ENCODE peak calls at places on chromosome 14, in ten cellular contexts. One of them, this sample, is unnamed.

GRCh38 chr14:31605702-31606101 is 44.5 kb downstream of the NUBPL start:
- DNase-seq in tibial nerve: no peak
- DNase-seq in astrocyte: no peak
- DNase-seq in right lobe of liver: no peak
- DNase-seq in IMR-90: no peak
- DNase-seq in RWPE1: no peak
- DNase-seq in lung: no peak
- DNase-seq in endothelial cell of umbilical vein: no peak
- DNase-seq in transverse colon: no peak
- DNase-seq in left ventricle myocardium inferior: no peak
- DNase-seq in this sample: no peak

GRCh38 chr14:103676881-103677675 is 38.2 kb downstream of the XRCC3 start:
- DNase-seq in tibial nerve: no peak
- DNase-seq in astrocyte: no peak
- DNase-seq in right lobe of liver: no peak
- DNase-seq in IMR-90: no peak
- DNase-seq in RWPE1: no peak
- DNase-seq in lung: no peak
- DNase-seq in endothelial cell of umbilical vein: no peak
- DNase-seq in transverse colon: no peak
- DNase-seq in left ventricle myocardium inferior: no peak
- DNase-seq in this sample: no peak

GRCh38 chr14:67510836-67511235 is 22.3 kb upstream of the PLEKHH1 start:
- DNase-seq in tibial nerve: no peak
- DNase-seq in astrocyte: no peak
- DNase-seq in right lobe of liver: no peak
- DNase-seq in IMR-90: no peak
- DNase-seq in RWPE1: no peak
- DNase-seq in lung: no peak
- DNase-seq in endothelial cell of umbilical vein: no peak
- DNase-seq in transverse colon: no peak
- DNase-seq in left ventricle myocardium inferior: no peak
- DNase-seq in this sample: no peak

GRCh38 chr14:56996721-56997399 is 186.6 kb upstream of the OTX2 start:
- DNase-seq in tibial nerve: no peak
- DNase-seq in astrocyte: no peak
- DNase-seq in right lobe of liver: no peak
- DNase-seq in IMR-90: no peak
- DNase-seq in RWPE1: peak
- DNase-seq in lung: no peak
- DNase-seq in endothelial cell of umbilical vein: no peak
- DNase-seq in transverse colon: no peak
- DNase-seq in left ventricle myocardium inferior: no peak
- DNase-seq in this sample: no peak

GRCh38 chr14:53153702-53154112 is 584 bp upstream of the DDHD1 start:
- DNase-seq in tibial nerve: no peak
- DNase-seq in astrocyte: no peak
- DNase-seq in right lobe of liver: no peak
- DNase-seq in IMR-90: no peak
- DNase-seq in RWPE1: no peak
- DNase-seq in lung: no peak
- DNase-seq in endothelial cell of umbilical vein: no peak
- DNase-seq in transverse colon: no peak
- DNase-seq in left ventricle myocardium inferior: no peak
- DNase-seq in this sample: no peak

GRCh38 chr14:70045715-70046535 is 142.8 kb downstream of the SLC8A3 start:
- DNase-seq in tibial nerve: no peak
- DNase-seq in astrocyte: peak
- DNase-seq in right lobe of liver: peak
- DNase-seq in IMR-90: peak
- DNase-seq in RWPE1: peak
- DNase-seq in lung: peak
- DNase-seq in endothelial cell of umbilical vein: peak
- DNase-seq in transverse colon: peak
- DNase-seq in left ventricle myocardium inferior: peak
- DNase-seq in this sample: peak

GRCh38 chr14:38420045-38420444 is 164.2 kb upstream of the CLEC14A start:
- DNase-seq in tibial nerve: no peak
- DNase-seq in astrocyte: peak
- DNase-seq in right lobe of liver: no peak
- DNase-seq in IMR-90: peak
- DNase-seq in RWPE1: no peak
- DNase-seq in lung: no peak
- DNase-seq in endothelial cell of umbilical vein: no peak
- DNase-seq in transverse colon: no peak
- DNase-seq in left ventricle myocardium inferior: no peak
- DNase-seq in this sample: no peak

GRCh38 chr14:73743431-73743931 is 29.3 kb upstream of the PNMA1 start:
- DNase-seq in tibial nerve: no peak
- DNase-seq in astrocyte: no peak
- DNase-seq in right lobe of liver: peak
- DNase-seq in IMR-90: no peak
- DNase-seq in RWPE1: no peak
- DNase-seq in lung: peak
- DNase-seq in endothelial cell of umbilical vein: peak
- DNase-seq in transverse colon: peak
- DNase-seq in left ventricle myocardium inferior: peak
- DNase-seq in this sample: no peak

GRCh38 chr14:88258026-88258425 is 65.0 kb downstream of the KCNK10 start:
- DNase-seq in tibial nerve: no peak
- DNase-seq in astrocyte: no peak
- DNase-seq in right lobe of liver: no peak
- DNase-seq in IMR-90: no peak
- DNase-seq in RWPE1: no peak
- DNase-seq in lung: no peak
- DNase-seq in endothelial cell of umbilical vein: no peak
- DNase-seq in transverse colon: no peak
- DNase-seq in left ventricle myocardium inferior: no peak
- DNase-seq in this sample: no peak

GRCh38 chr14:75543258-75543657 is 21.0 kb downstream of the BATF start:
- DNase-seq in tibial nerve: no peak
- DNase-seq in astrocyte: no peak
- DNase-seq in right lobe of liver: no peak
- DNase-seq in IMR-90: no peak
- DNase-seq in RWPE1: no peak
- DNase-seq in lung: no peak
- DNase-seq in endothelial cell of umbilical vein: no peak
- DNase-seq in transverse colon: no peak
- DNase-seq in left ventricle myocardium inferior: no peak
- DNase-seq in this sample: no peak

GRCh38 chr14:68862954-68863594 is 70.2 kb upstream of the ZFP36L1 start:
- DNase-seq in tibial nerve: peak
- DNase-seq in astrocyte: peak
- DNase-seq in right lobe of liver: peak
- DNase-seq in IMR-90: peak
- DNase-seq in RWPE1: peak
- DNase-seq in lung: peak
- DNase-seq in endothelial cell of umbilical vein: peak
- DNase-seq in transverse colon: peak
- DNase-seq in left ventricle myocardium inferior: peak
- DNase-seq in this sample: peak

GRCh38 chr14:91390165-91390778 is 27.3 kb downstream of the CCDC88C start:
- DNase-seq in tibial nerve: no peak
- DNase-seq in astrocyte: no peak
- DNase-seq in right lobe of liver: no peak
- DNase-seq in IMR-90: no peak
- DNase-seq in RWPE1: no peak
- DNase-seq in lung: no peak
- DNase-seq in endothelial cell of umbilical vein: no peak
- DNase-seq in transverse colon: no peak
- DNase-seq in left ventricle myocardium inferior: no peak
- DNase-seq in this sample: no peak
- TF ChIP-seq CTCF in tibial nerve: no peak
- TF ChIP-seq CTCF in astrocyte: no peak
- TF ChIP-seq CTCF in right lobe of liver: no peak
- TF ChIP-seq CTCF in IMR-90: no peak
- TF ChIP-seq CTCF in RWPE1: no peak
- TF ChIP-seq CTCF in lung: no peak
- TF ChIP-seq CTCF in endothelial cell of umbilical vein: no peak
- TF ChIP-seq CTCF in transverse colon: no peak
- TF ChIP-seq CTCF in left ventricle myocardium inferior: no peak
- TF ChIP-seq CTCF in this sample: no peak

DNA sequence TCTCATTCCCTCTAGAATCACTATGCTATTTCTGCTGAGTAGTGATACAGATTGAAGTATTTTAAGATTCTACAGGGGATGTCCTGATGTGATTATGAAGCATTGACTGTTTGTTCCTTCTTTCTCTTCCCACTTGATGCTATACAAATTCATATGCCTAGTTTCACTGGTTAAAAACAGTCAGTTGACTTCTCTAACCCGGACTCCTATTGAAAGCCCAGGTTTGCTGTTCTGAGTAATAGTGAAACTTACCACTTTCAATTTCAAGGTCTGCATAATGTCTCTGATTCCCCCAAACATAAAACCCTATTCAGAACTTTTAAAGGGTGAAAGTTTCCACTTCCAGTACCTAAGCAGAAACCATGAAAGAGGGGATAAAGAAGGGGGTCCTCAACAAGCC is 117.7 kb upstream of the RPL10L start:
- DNase-seq in tibial nerve: no peak
- DNase-seq in astrocyte: no peak
- DNase-seq in right lobe of liver: no peak
- DNase-seq in IMR-90: no peak
- DNase-seq in RWPE1: no peak
- DNase-seq in lung: no peak
- DNase-seq in endothelial cell of umbilical vein: no peak
- DNase-seq in transverse colon: no peak
- DNase-seq in left ventricle myocardium inferior: no peak
- DNase-seq in this sample: no peak
- H3K27ac ChIP-seq in tibial nerve: no peak
- H3K27ac ChIP-seq in astrocyte: no peak
- H3K27ac ChIP-seq in right lobe of liver: no peak
- H3K27ac ChIP-seq in IMR-90: no peak
- H3K27ac ChIP-seq in RWPE1: no peak
- H3K27ac ChIP-seq in lung: no peak
- H3K27ac ChIP-seq in endothelial cell of umbilical vein: no peak
- H3K27ac ChIP-seq in transverse colon: no peak
- H3K27ac ChIP-seq in left ventricle myocardium inferior: no peak
- H3K27ac ChIP-seq in this sample: no peak

GRCh38 chr14:91898256-91898843 is 31.0 kb upstream of the TC2N start:
- DNase-seq in tibial nerve: no peak
- DNase-seq in astrocyte: no peak
- DNase-seq in right lobe of liver: no peak
- DNase-seq in IMR-90: no peak
- DNase-seq in RWPE1: no peak
- DNase-seq in lung: no peak
- DNase-seq in endothelial cell of umbilical vein: no peak
- DNase-seq in transverse colon: no peak
- DNase-seq in left ventricle myocardium inferior: no peak
- DNase-seq in this sample: no peak

GRCh38 chr14:91897121-91897701 is 29.9 kb upstream of the TC2N start:
- DNase-seq in tibial nerve: peak
- DNase-seq in astrocyte: peak
- DNase-seq in right lobe of liver: peak
- DNase-seq in IMR-90: peak
- DNase-seq in RWPE1: no peak
- DNase-seq in lung: peak
- DNase-seq in endothelial cell of umbilical vein: peak
- DNase-seq in transverse colon: peak
- DNase-seq in left ventricle myocardium inferior: peak
- DNase-seq in this sample: peak

GRCh38 chr14:91899777-91900176 is 32.4 kb upstream of the TC2N start:
- DNase-seq in tibial nerve: no peak
- DNase-seq in astrocyte: no peak
- DNase-seq in right lobe of liver: no peak
- DNase-seq in IMR-90: no peak
- DNase-seq in RWPE1: no peak
- DNase-seq in lung: no peak
- DNase-seq in endothelial cell of umbilical vein: no peak
- DNase-seq in transverse colon: no peak
- DNase-seq in left ventricle myocardium inferior: no peak
- DNase-seq in this sample: no peak

GRCh38 chr14:91901449-91902250 is 34.3 kb upstream of the TC2N start:
- DNase-seq in tibial nerve: no peak
- DNase-seq in astrocyte: no peak
- DNase-seq in right lobe of liver: no peak
- DNase-seq in IMR-90: no peak
- DNase-seq in RWPE1: no peak
- DNase-seq in lung: no peak
- DNase-seq in endothelial cell of umbilical vein: peak
- DNase-seq in transverse colon: no peak
- DNase-seq in left ventricle myocardium inferior: peak
- DNase-seq in this sample: no peak

DNA sequence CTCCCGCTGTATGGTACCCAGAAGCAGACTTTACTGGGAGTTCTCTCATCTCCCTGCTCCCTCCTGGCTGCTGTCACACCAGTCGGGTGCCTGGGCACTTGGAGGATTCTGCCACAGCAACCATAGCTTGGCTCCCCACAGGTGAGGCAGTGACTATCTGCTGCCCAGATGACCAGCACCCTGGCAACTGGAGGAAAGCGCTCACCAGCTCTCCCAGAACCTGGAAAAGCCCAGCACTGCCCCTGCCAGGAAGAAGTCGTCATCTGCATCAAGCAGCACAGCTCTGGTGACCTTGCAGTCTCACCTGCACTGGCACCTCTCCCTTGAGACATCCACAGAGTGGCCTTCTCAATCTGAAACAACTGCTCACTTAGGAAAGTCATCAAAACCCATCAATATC is 31.9 kb upstream of the TC2N start:
- DNase-seq in tibial nerve: no peak
- DNase-seq in astrocyte: no peak
- DNase-seq in right lobe of liver: peak
- DNase-seq in IMR-90: no peak
- DNase-seq in RWPE1: peak
- DNase-seq in lung: no peak
- DNase-seq in endothelial cell of umbilical vein: no peak
- DNase-seq in transverse colon: no peak
- DNase-seq in left ventricle myocardium inferior: no peak
- DNase-seq in this sample: peak
- TF ChIP-seq CTCF in tibial nerve: no peak
- TF ChIP-seq CTCF in astrocyte: no peak
- TF ChIP-seq CTCF in right lobe of liver: peak
- TF ChIP-seq CTCF in IMR-90: no peak
- TF ChIP-seq CTCF in RWPE1: no peak
- TF ChIP-seq CTCF in lung: no peak
- TF ChIP-seq CTCF in endothelial cell of umbilical vein: no peak
- TF ChIP-seq CTCF in transverse colon: no peak
- TF ChIP-seq CTCF in left ventricle myocardium inferior: no peak
- TF ChIP-seq CTCF in this sample: peak

DNA sequence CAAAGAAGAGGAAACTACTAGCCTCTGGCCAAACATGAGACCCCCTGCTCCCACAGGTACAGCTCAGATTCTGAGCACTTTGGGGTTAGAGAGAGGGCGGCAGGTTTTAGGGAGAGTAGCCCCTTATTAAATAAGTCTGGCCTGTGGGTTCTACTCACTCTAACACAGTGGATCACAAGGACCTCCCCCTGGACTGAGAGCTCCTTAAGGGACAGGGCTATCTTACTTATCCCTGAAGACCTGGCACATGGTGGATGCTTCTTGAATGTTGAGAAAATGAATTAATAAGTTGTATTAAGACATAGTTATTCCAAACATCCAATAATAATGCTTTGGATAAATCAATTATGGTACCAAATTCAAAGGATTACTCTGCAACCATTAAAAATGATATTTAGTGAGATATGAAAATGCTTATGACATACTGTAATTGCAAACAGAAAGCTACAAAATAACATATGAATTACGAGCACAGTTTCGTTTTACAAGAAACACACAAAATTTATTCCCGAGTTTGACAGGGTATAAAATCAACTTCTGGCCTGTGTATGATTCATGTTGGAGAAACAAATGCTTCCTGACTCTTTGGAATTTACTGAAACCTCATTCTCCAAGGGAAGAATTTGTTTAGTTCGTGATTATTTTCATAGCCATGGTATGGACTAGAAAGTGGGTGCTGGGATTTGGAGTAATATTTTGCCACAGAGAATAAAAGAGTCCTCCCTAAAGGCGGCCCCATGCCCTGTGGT is 59.3 kb upstream of the BDKRB2 start:
- DNase-seq in tibial nerve: no peak
- DNase-seq in astrocyte: peak
- DNase-seq in right lobe of liver: no peak
- DNase-seq in IMR-90: peak
- DNase-seq in RWPE1: no peak
- DNase-seq in lung: no peak
- DNase-seq in endothelial cell of umbilical vein: peak
- DNase-seq in transverse colon: no peak
- DNase-seq in left ventricle myocardium inferior: no peak
- DNase-seq in this sample: no peak
- H3K27ac ChIP-seq in tibial nerve: no peak
- H3K27ac ChIP-seq in astrocyte: peak
- H3K27ac ChIP-seq in right lobe of liver: no peak
- H3K27ac ChIP-seq in IMR-90: peak
- H3K27ac ChIP-seq in RWPE1: no peak
- H3K27ac ChIP-seq in lung: no peak
- H3K27ac ChIP-seq in endothelial cell of umbilical vein: no peak
- H3K27ac ChIP-seq in transverse colon: peak
- H3K27ac ChIP-seq in left ventricle myocardium inferior: no peak
- H3K27ac ChIP-seq in this sample: peak

This sample was measured in pancreas.